ENCODE peak calls at places on chromosome 11, in six cellular contexts. G, B, A, D, V and M are unnamed samples.

GRCh38 chr11:74932797-74933196 is 16.1 kb downstream of the XRRA1 start:
- DNase-seq in G (no peak), B (no peak), A (no peak), D (peak), V (no peak), M (no peak)

GRCh38 chr11:18618341-18619025 is 15.7 kb downstream of the SPTY2D1 start:
- DNase-seq in G (no peak), B (no peak), A (no peak), D (no peak), V (no peak), M (no peak)

GRCh38 chr11:44718612-44719390 is 8.0 kb upstream of the TSPAN18 start:
- DNase-seq in G (no peak), B (no peak), A (no peak), D (no peak), V (no peak), M (no peak)

GRCh38 chr11:113952588-113952987 is 22.3 kb upstream of the HTR3A start:
- DNase-seq in G (no peak), B (no peak), A (no peak), D (no peak), V (no peak), M (no peak)

GRCh38 chr11:70712471-70712870 is 314.1 kb downstream of the CTTN start:
- DNase-seq in G (no peak), B (no peak), A (no peak), D (no peak), V (no peak), M (no peak)

GRCh38 chr11:10395196-10395897 is 59.7 kb upstream of the AMPD3 start:
- DNase-seq in G (no peak), B (no peak), A (no peak), D (no peak), V (no peak), M (no peak)

GRCh38 chr11:113404859-113405430 is 17.4 kb downstream of the ANKK1 start:
- DNase-seq in G (no peak), B (no peak), A (no peak), D (no peak), V (no peak), M (no peak)

GRCh38 chr11:19679952-19680823 is 32.4 kb upstream of the NAV2 start:
- DNase-seq in G (peak), B (no peak), A (no peak), D (peak), V (peak), M (no peak)

GRCh38 chr11:8833568-8834275 is 77.3 kb upstream of the AKIP1 start:
- DNase-seq in G (no peak), B (no peak), A (no peak), D (peak), V (no peak), M (no peak)

GRCh38 chr11:2681408-2682145 is 18.2 kb downstream of the KCNQ1OT1 start:
- DNase-seq in G (no peak), B (no peak), A (no peak), D (no peak), V (no peak), M (no peak)

GRCh38 chr11:7251836-7252682 is at the start of gene SYT9:
- DNase-seq in G (peak), B (no peak), A (peak), D (no peak), V (peak), M (no peak)

GRCh38 chr11:96842731-96843130 is 452.9 kb downstream of the JRKL start:
- DNase-seq in G (no peak), B (no peak), A (no peak), D (no peak), V (no peak), M (no peak)

GRCh38 chr11:117870176-117870952 is 6.1 kb downstream of the FXYD6 start:
- DNase-seq in G (no peak), B (no peak), A (peak), D (no peak), V (no peak), M (no peak)

GRCh38 chr11:46099973-46100335 is 21.3 kb downstream of the PHF21A start:
- DNase-seq in G (no peak), B (no peak), A (no peak), D (no peak), V (peak), M (no peak)

GRCh38 chr11:46367244-46367915 is 14.1 kb upstream of the MDK start:
- DNase-seq in G (peak), B (peak), A (no peak), D (peak), V (peak), M (peak)

GRCh38 chr11:61963282-61964057 is 4.0 kb downstream of the FTH1 start:
- DNase-seq in G (no peak), B (peak), A (no peak), D (peak), V (peak), M (peak)

GRCh38 chr11:7485136-7485853 is at the start of gene OLFML1:
- DNase-seq in G (peak), B (no peak), A (no peak), D (no peak), V (no peak), M (no peak)

GRCh38 chr11:75554258-75555022 is 7.6 kb upstream of the SERPINH1 start:
- DNase-seq in G (peak), B (no peak), A (no peak), D (peak), V (no peak), M (no peak)